ENCODE peak calls at places on chromosome 19, in six cellular contexts. One of them, this sample, is unnamed.
A peak's percentile ranks its signal among the peaks of the same experiment; 100 is the strongest.

GRCh38 chr19:37987356-37988332 is 80.6 kb downstream of the SIPA1L3 start:
- DNase-seq in OCI-LY7: peak; percentile 64
- DNase-seq in psoas muscle: no peak
- DNase-seq in left lung: no peak
- DNase-seq in PC-3: no peak
- DNase-seq in IMR-90: no peak
- DNase-seq in this sample: no peak

GRCh38 chr19:46385636-46386035 is 27.7 kb downstream of the CCDC8 start:
- DNase-seq in OCI-LY7: no peak
- DNase-seq in psoas muscle: no peak
- DNase-seq in left lung: peak; percentile 6
- DNase-seq in PC-3: no peak
- DNase-seq in IMR-90: no peak
- DNase-seq in this sample: peak; percentile 51

GRCh38 chr19:36008336-36008978 is at the start of gene SYNE4:
- DNase-seq in OCI-LY7: no peak
- DNase-seq in psoas muscle: no peak
- DNase-seq in left lung: peak; percentile 88
- DNase-seq in PC-3: peak; percentile 51
- DNase-seq in IMR-90: no peak
- DNase-seq in this sample: peak; percentile 87

GRCh38 chr19:43432866-43433673 is 18.4 kb downstream of the TEX101 start:
- DNase-seq in OCI-LY7: peak; percentile 53
- DNase-seq in psoas muscle: peak; percentile 20
- DNase-seq in left lung: no peak
- DNase-seq in PC-3: peak; percentile 65
- DNase-seq in IMR-90: peak; percentile 44
- DNase-seq in this sample: peak; percentile 70

GRCh38 chr19:17107546-17108452 is 32.2 kb downstream of the MYO9B start:
- DNase-seq in OCI-LY7: no peak
- DNase-seq in psoas muscle: peak; percentile 93
- DNase-seq in left lung: peak; percentile 92
- DNase-seq in PC-3: peak; percentile 99
- DNase-seq in IMR-90: peak; percentile 98
- DNase-seq in this sample: peak; percentile 78

GRCh38 chr19:30649934-30650614 is 277.9 kb downstream of the ZNF536 start:
- DNase-seq in OCI-LY7: peak; percentile 58
- DNase-seq in psoas muscle: no peak
- DNase-seq in left lung: no peak
- DNase-seq in PC-3: peak; percentile 54
- DNase-seq in IMR-90: peak; percentile 51
- DNase-seq in this sample: no peak

GRCh38 chr19:8459520-8460260 is 14.9 kb downstream of the HNRNPM start:
- DNase-seq in OCI-LY7: no peak
- DNase-seq in psoas muscle: no peak
- DNase-seq in left lung: no peak
- DNase-seq in PC-3: peak; percentile 84
- DNase-seq in IMR-90: peak; percentile 86
- DNase-seq in this sample: no peak

GRCh38 chr19:51607077-51607476 is 23.1 kb downstream of the SIGLEC5 start:
- DNase-seq in OCI-LY7: peak; percentile 93
- DNase-seq in psoas muscle: no peak
- DNase-seq in left lung: no peak
- DNase-seq in PC-3: no peak
- DNase-seq in IMR-90: no peak
- DNase-seq in this sample: no peak

GRCh38 chr19:35107541-35107939 is 8.1 kb upstream of the FXYD3 start:
- DNase-seq in OCI-LY7: no peak
- DNase-seq in psoas muscle: no peak
- DNase-seq in left lung: no peak
- DNase-seq in PC-3: peak; percentile 80
- DNase-seq in IMR-90: no peak
- DNase-seq in this sample: no peak

GRCh38 chr19:57056972-57057371 is 62.8 kb upstream of the USP29 start:
- DNase-seq in OCI-LY7: no peak
- DNase-seq in psoas muscle: peak; percentile 29
- DNase-seq in left lung: no peak
- DNase-seq in PC-3: no peak
- DNase-seq in IMR-90: peak; percentile 11
- DNase-seq in this sample: no peak

GRCh38 chr19:7665076-7665475 is 3.8 kb upstream of the RETN start:
- DNase-seq in OCI-LY7: no peak
- DNase-seq in psoas muscle: no peak
- DNase-seq in left lung: no peak
- DNase-seq in PC-3: no peak
- DNase-seq in IMR-90: peak; percentile 73
- DNase-seq in this sample: no peak

GRCh38 chr19:47644743-47645499 is 36.0 kb downstream of the BICRA start:
- DNase-seq in OCI-LY7: no peak
- DNase-seq in psoas muscle: no peak
- DNase-seq in left lung: no peak
- DNase-seq in PC-3: no peak
- DNase-seq in IMR-90: no peak
- DNase-seq in this sample: no peak

GRCh38 chr19:7140137-7140536 is 70.6 kb downstream of the ZNF557 start:
- DNase-seq in OCI-LY7: no peak
- DNase-seq in psoas muscle: no peak
- DNase-seq in left lung: no peak
- DNase-seq in PC-3: no peak
- DNase-seq in IMR-90: no peak
- DNase-seq in this sample: no peak

GRCh38 chr19:40702337-40703012 is 12.0 kb upstream of the NUMBL start:
- DNase-seq in OCI-LY7: no peak
- DNase-seq in psoas muscle: no peak
- DNase-seq in left lung: peak; percentile 73
- DNase-seq in PC-3: peak; percentile 29
- DNase-seq in IMR-90: no peak
- DNase-seq in this sample: no peak

GRCh38 chr19:45668342-45668871 is 386 bp downstream of the GIPR start:
- DNase-seq in OCI-LY7: no peak
- DNase-seq in psoas muscle: no peak
- DNase-seq in left lung: peak; percentile 82
- DNase-seq in PC-3: no peak
- DNase-seq in IMR-90: no peak
- DNase-seq in this sample: no peak

GRCh38 chr19:58562126-58563033 is 4.0 kb upstream of the UBE2M start:
- DNase-seq in OCI-LY7: no peak
- DNase-seq in psoas muscle: peak; percentile 57
- DNase-seq in left lung: peak; percentile 83
- DNase-seq in PC-3: peak; percentile 55
- DNase-seq in IMR-90: peak; percentile 39
- DNase-seq in this sample: peak; percentile 78

GRCh38 chr19:12703056-12703455 is 6.6 kb upstream of the FBXW9 start:
- DNase-seq in OCI-LY7: peak; percentile 83
- DNase-seq in psoas muscle: no peak
- DNase-seq in left lung: no peak
- DNase-seq in PC-3: peak; percentile 52
- DNase-seq in IMR-90: peak; percentile 43
- DNase-seq in this sample: no peak

GRCh38 chr19:5364674-5365073 is 24.1 kb upstream of the PTPRS start:
- DNase-seq in OCI-LY7: no peak
- DNase-seq in psoas muscle: no peak
- DNase-seq in left lung: no peak
- DNase-seq in PC-3: no peak
- DNase-seq in IMR-90: no peak
- DNase-seq in this sample: no peak

GRCh38 chr19:4171676-4172075 is 10.7 kb downstream of the SIRT6 start:
- DNase-seq in OCI-LY7: no peak
- DNase-seq in psoas muscle: no peak
- DNase-seq in left lung: peak; percentile 65
- DNase-seq in PC-3: no peak
- DNase-seq in IMR-90: no peak
- DNase-seq in this sample: no peak

DNA sequence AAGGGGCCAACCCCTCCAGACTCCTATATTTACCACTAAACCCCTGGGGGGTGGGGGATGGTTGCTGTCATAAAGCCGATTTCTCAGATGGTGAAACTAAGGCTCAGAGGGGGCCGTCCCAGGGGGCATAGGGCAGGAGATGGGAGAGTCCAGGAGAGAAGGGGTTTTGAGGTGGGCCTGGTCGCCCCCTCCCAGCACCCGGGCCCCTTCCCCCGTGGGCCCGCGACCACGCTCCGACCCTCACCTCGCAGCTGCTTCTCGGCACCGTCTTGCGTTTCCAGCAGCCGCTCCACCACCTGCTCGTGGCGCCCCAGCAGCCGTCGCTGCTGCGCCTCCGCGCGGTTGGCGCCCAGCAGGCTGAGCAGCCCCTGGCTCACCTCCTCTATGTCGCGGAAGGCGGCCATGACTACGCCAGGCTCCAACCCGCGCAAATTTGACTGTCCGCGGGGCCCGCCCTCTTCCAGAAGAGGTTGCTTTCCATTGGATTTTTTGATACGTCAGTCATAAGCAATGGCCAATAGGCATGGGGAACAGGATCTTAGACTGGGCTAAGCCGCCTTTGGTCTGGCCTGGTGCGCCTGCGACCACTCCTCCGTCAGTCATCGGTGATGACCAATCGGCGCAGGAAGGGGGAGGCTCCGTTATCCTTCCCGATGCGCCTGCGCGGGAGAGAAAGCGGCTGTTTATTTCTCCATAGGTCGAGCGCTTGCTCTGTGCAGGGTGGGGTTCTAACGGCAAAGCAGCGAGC is at the start of gene SPC24:
- DNase-seq in OCI-LY7: peak; percentile 99
- DNase-seq in psoas muscle: peak; percentile 93
- DNase-seq in left lung: peak; percentile 95
- DNase-seq in PC-3: peak; percentile 99
- DNase-seq in IMR-90: peak; percentile 99
- DNase-seq in this sample: peak; percentile 96
- H3K4me1 ChIP-seq in OCI-LY7: peaks cover 22% of the 10 kb centered on the region
- H3K4me1 ChIP-seq in psoas muscle: peaks cover 37% of the 10 kb centered on the region
- H3K4me1 ChIP-seq in left lung: peaks cover 50% of the 10 kb centered on the region
- H3K4me1 ChIP-seq in PC-3: peaks cover 28% of the 10 kb centered on the region
- H3K4me1 ChIP-seq in IMR-90: peaks cover 22% of the 10 kb centered on the region
- H3K4me1 ChIP-seq in this sample: peaks cover 57% of the 10 kb centered on the region

GRCh38 chr19:22628401-22628800 is 5.7 kb upstream of the ZNF492 start:
- DNase-seq in OCI-LY7: no peak
- DNase-seq in psoas muscle: no peak
- DNase-seq in left lung: no peak
- DNase-seq in PC-3: no peak
- DNase-seq in IMR-90: no peak
- DNase-seq in this sample: no peak
- H3K9me3 ChIP-seq in OCI-LY7: no peaks in the 10 kb centered on the region
- H3K9me3 ChIP-seq in psoas muscle: no peaks in the 10 kb centered on the region
- H3K9me3 ChIP-seq in left lung: peaks cover 60% of the 10 kb centered on the region
- H3K9me3 ChIP-seq in PC-3: peaks cover 15% of the 10 kb centered on the region
- H3K9me3 ChIP-seq in IMR-90: peaks cover 13% of the 10 kb centered on the region
- H3K9me3 ChIP-seq in this sample: no peaks in the 10 kb centered on the region

DNA sequence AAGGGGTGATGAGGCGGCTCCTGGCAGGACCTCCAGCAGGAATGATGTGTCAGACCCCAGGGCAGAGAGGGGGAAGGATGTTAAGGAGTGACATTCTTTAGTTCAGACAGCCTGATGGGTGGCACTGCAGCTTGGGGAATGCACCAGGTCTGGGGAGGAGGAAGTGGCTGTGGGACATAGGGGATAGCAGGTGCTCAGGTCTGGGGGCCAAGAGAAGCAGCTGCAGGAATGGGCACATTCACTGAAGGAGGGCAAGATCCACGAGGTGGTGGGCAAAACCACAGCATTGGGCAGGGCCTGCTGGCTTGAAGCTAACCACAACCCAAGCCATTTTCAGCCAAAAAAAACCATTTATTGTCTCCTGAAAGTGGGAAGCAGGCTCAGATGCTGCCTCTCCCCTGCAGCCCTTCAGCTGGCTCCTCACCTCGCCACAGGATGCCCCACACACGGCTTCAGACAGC is 26.5 kb downstream of the COMP start:
- DNase-seq in OCI-LY7: no peak
- DNase-seq in psoas muscle: no peak
- DNase-seq in left lung: no peak
- DNase-seq in PC-3: peak; percentile 73
- DNase-seq in IMR-90: no peak
- DNase-seq in this sample: no peak
- TF ChIP-seq CTCF in OCI-LY7: no peak
- TF ChIP-seq CTCF in psoas muscle: no peak
- TF ChIP-seq CTCF in left lung: no peak
- TF ChIP-seq CTCF in PC-3: no peak
- TF ChIP-seq CTCF in IMR-90: no peak
- TF ChIP-seq CTCF in this sample: no peak

GRCh38 chr19:52948025-52948770 is 14.5 kb downstream of the ZNF816 start:
- DNase-seq in OCI-LY7: no peak
- DNase-seq in psoas muscle: no peak
- DNase-seq in left lung: no peak
- DNase-seq in PC-3: no peak
- DNase-seq in IMR-90: no peak
- DNase-seq in this sample: no peak
- H3K4me1 ChIP-seq in OCI-LY7: peaks cover 1% of the 10 kb centered on the region
- H3K4me1 ChIP-seq in psoas muscle: peaks cover 2% of the 10 kb centered on the region
- H3K4me1 ChIP-seq in left lung: peaks cover 2% of the 10 kb centered on the region
- H3K4me1 ChIP-seq in PC-3: peaks cover 28% of the 10 kb centered on the region
- H3K4me1 ChIP-seq in IMR-90: no peaks in the 10 kb centered on the region
- H3K4me1 ChIP-seq in this sample: peaks cover 2% of the 10 kb centered on the region